ENCODE peak calls at places on chromosomes 16 and 17, in five cellular contexts. One of them, this sample, is unnamed.

GRCh38 chr17:4008082-4008435 is 43.8 kb upstream of the ATP2A3 start:
- DNase-seq in AG04449: no peak
- DNase-seq in adrenal gland: no peak
- DNase-seq in uterus: no peak
- DNase-seq in sigmoid colon: peak
- DNase-seq in this sample: no peak

GRCh38 chr16:88634141-88634993 is 4.0 kb upstream of the IL17C start:
- DNase-seq in AG04449: no peak
- DNase-seq in adrenal gland: peak
- DNase-seq in uterus: no peak
- DNase-seq in sigmoid colon: no peak
- DNase-seq in this sample: no peak

GRCh38 chr16:83901101-83901500 is 2.2 kb downstream of the MLYCD start:
- DNase-seq in AG04449: peak
- DNase-seq in adrenal gland: no peak
- DNase-seq in uterus: no peak
- DNase-seq in sigmoid colon: no peak
- DNase-seq in this sample: no peak

GRCh38 chr16:78505544-78506371 is 406.3 kb downstream of the WWOX start:
- DNase-seq in AG04449: no peak
- DNase-seq in adrenal gland: peak
- DNase-seq in uterus: peak
- DNase-seq in sigmoid colon: peak
- DNase-seq in this sample: no peak

GRCh38 chr17:82985973-82986372 is 93.4 kb upstream of the METRNL start:
- DNase-seq in AG04449: no peak
- DNase-seq in adrenal gland: peak
- DNase-seq in uterus: no peak
- DNase-seq in sigmoid colon: no peak
- DNase-seq in this sample: no peak

GRCh38 chr17:6471531-6472465 is 27.5 kb downstream of the PIMREG start:
- DNase-seq in AG04449: no peak
- DNase-seq in adrenal gland: peak
- DNase-seq in uterus: no peak
- DNase-seq in sigmoid colon: no peak
- DNase-seq in this sample: no peak

GRCh38 chr16:57639172-57639571 is 10.7 kb downstream of the ADGRG1 start:
- DNase-seq in AG04449: no peak
- DNase-seq in adrenal gland: no peak
- DNase-seq in uterus: no peak
- DNase-seq in sigmoid colon: no peak
- DNase-seq in this sample: no peak

GRCh38 chr17:51769231-51769630 is 389.3 kb downstream of the CA10 start:
- DNase-seq in AG04449: no peak
- DNase-seq in adrenal gland: no peak
- DNase-seq in uterus: no peak
- DNase-seq in sigmoid colon: no peak
- DNase-seq in this sample: no peak

GRCh38 chr17:72590382-72590781 is 469.6 kb downstream of the SOX9 start:
- DNase-seq in AG04449: no peak
- DNase-seq in adrenal gland: no peak
- DNase-seq in uterus: no peak
- DNase-seq in sigmoid colon: no peak
- DNase-seq in this sample: no peak

GRCh38 chr17:64146418-64147109 is 16.6 kb upstream of the ERN1 start:
- DNase-seq in AG04449: no peak
- DNase-seq in adrenal gland: peak
- DNase-seq in uterus: peak
- DNase-seq in sigmoid colon: peak
- DNase-seq in this sample: peak

DNA sequence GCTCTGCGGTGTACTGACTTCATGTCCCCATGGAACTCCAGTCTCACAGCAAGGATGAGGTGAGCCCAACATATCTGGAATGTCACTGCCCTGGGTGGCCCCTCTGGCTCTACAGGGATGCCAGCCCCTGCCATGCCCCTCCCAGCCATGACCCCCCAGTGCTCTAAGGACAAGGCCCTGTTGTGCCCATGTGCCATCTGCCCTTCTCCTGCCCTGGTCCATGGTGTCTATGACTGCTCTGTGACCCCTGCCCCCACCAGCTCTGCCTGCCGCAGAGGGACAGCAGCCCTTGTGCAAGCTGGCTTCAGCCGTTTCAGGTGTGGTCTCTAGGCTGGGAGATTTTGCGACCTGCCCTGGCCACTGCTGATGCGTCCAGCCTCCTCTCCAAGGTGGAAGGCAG is 40.3 kb downstream of the TK2 start:
- DNase-seq in AG04449: no peak
- DNase-seq in adrenal gland: no peak
- DNase-seq in uterus: peak
- DNase-seq in sigmoid colon: peak
- DNase-seq in this sample: no peak
- H3K4me3 ChIP-seq in AG04449: no peak
- H3K4me3 ChIP-seq in adrenal gland: no peak
- H3K4me3 ChIP-seq in uterus: no peak
- H3K4me3 ChIP-seq in sigmoid colon: no peak
- H3K4me3 ChIP-seq in this sample: no peak

GRCh38 chr17:20920813-20921199 is 122.0 kb downstream of the USP22 start:
- DNase-seq in AG04449: no peak
- DNase-seq in adrenal gland: no peak
- DNase-seq in uterus: no peak
- DNase-seq in sigmoid colon: no peak
- DNase-seq in this sample: no peak
- H3K4me3 ChIP-seq in AG04449: peak
- H3K4me3 ChIP-seq in adrenal gland: no peak
- H3K4me3 ChIP-seq in uterus: peak
- H3K4me3 ChIP-seq in sigmoid colon: no peak
- H3K4me3 ChIP-seq in this sample: no peak

DNA sequence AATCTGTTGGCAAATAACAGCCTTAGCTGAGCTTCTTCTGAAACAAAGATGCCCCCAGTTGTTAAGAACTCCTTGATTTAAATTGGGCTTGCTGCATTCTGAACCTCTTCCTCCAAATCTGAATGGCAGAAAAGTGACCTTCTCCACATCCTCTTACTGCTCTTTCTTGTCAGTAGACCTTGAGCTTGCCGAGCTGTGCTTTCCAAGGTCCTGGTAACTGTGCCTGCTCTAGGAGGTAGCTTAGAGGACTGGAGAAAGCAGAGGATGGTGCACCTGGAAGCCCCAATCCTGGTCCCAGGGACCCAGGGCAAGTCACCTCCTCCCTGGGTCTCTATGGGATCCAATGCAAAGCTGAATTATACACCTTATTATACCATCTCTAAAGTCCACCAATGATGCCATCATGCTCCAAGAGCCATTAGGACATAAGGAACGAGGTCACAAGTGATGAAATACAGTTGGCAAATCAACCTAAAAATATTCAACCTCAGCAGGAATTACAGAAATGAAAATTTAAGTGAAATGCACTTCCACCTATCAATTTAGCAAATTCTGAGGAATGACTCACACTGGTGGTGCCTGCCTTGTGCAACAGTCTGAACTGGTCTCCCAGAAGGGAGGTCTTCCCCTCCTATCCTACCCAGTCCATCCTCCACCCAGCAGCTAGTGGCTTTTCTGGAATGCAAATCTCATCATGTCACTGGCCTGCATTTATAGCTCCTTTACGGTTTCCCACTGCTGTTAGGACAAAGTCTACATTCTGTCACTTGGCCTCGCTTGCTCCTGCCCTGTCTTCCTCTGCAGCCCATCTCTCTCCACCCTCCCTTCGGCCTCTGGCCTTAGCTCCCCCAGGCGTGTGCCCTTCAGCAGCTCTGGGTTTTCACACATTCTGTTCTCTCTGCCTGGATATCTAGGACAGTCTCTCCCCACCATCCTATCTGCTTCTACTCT is 36.6 kb downstream of the TOM1L2 start:
- DNase-seq in AG04449: peak
- DNase-seq in adrenal gland: peak
- DNase-seq in uterus: no peak
- DNase-seq in sigmoid colon: peak
- DNase-seq in this sample: peak
- H3K4me3 ChIP-seq in AG04449: no peak
- H3K4me3 ChIP-seq in adrenal gland: no peak
- H3K4me3 ChIP-seq in uterus: no peak
- H3K4me3 ChIP-seq in sigmoid colon: no peak
- H3K4me3 ChIP-seq in this sample: no peak

GRCh38 chr17:68602267-68602644 is 1.1 kb upstream of the FAM20A start:
- DNase-seq in AG04449: no peak
- DNase-seq in adrenal gland: no peak
- DNase-seq in uterus: no peak
- DNase-seq in sigmoid colon: no peak
- DNase-seq in this sample: no peak

GRCh38 chr17:68599873-68600122 is 1.4 kb downstream of the FAM20A start:
- DNase-seq in AG04449: no peak
- DNase-seq in adrenal gland: no peak
- DNase-seq in uterus: peak
- DNase-seq in sigmoid colon: no peak
- DNase-seq in this sample: no peak

GRCh38 chr17:68600123-68600880 is 865 bp downstream of the FAM20A start:
- DNase-seq in AG04449: no peak
- DNase-seq in adrenal gland: no peak
- DNase-seq in uterus: peak
- DNase-seq in sigmoid colon: no peak
- DNase-seq in this sample: no peak

GRCh38 chr17:68601565-68602266 is 549 bp upstream of the FAM20A start:
- DNase-seq in AG04449: no peak
- DNase-seq in adrenal gland: peak
- DNase-seq in uterus: no peak
- DNase-seq in sigmoid colon: no peak
- DNase-seq in this sample: no peak

DNA sequence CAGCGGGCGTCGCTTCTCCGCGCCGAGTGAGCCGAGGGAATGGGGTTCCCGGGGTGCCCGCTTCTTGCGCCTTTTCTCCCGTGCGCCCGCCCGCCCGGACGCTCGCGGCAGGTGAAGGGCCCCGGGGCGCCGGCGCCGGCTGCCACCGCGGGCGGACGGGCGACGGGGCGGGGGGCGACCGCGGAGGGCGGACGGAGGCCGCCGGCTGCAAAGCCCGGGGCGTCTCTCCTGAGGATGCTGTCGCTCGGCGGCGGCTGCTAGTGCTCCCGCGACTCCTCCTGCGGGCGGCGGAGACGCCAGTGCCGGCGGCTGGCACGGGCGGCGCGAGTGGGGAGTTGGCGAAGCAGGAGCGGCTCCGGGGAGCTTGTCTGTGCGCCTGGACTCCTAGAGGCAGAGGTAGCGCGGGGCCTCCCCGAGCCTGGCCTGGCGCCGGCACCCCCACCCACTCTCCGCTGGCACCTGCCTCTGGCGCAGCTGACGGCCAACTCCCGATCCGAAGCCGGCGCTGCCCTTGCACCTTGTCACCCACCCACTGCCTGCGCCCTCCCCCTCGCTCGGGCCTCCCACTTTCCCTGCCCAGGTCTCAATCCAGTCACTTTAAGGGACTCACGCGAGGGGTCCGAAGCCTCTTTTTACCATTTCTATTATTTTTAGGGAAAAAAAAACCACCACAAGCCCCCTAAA is at the start of gene FAM20A:
- DNase-seq in AG04449: no peak
- DNase-seq in adrenal gland: peak
- DNase-seq in uterus: peak
- DNase-seq in sigmoid colon: no peak
- DNase-seq in this sample: no peak
- H3K4me3 ChIP-seq in AG04449: no peak
- H3K4me3 ChIP-seq in adrenal gland: no peak
- H3K4me3 ChIP-seq in uterus: peak
- H3K4me3 ChIP-seq in sigmoid colon: peak
- H3K4me3 ChIP-seq in this sample: peak

DNA sequence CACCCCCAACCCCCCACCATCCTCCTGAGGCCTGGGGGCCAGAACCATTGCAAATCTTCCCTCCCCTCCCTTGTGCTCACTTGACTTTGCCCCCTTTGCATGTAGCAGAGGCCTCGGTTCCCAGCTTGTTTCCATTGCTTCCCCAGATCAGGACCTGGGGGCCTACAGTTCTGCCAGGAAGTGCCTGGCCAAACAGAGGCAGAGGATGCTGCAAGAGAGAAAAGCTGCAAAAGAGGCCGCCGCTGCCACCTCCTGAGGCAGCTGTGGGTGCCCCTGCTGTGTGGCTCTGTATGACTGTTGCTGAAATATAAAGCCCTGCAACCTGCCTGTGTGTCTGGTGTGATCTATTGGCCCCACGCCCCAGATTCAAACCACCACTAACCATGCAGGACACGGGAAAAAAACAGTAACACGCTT is 2.3 kb downstream of the NDUFB10 start:
- DNase-seq in AG04449: no peak
- DNase-seq in adrenal gland: no peak
- DNase-seq in uterus: no peak
- DNase-seq in sigmoid colon: no peak
- DNase-seq in this sample: no peak
- H3K4me3 ChIP-seq in AG04449: no peak
- H3K4me3 ChIP-seq in adrenal gland: no peak
- H3K4me3 ChIP-seq in uterus: no peak
- H3K4me3 ChIP-seq in sigmoid colon: no peak
- H3K4me3 ChIP-seq in this sample: no peak

GRCh38 chr17:68460715-68461114 is 3.4 kb upstream of the WIPI1 start:
- DNase-seq in AG04449: no peak
- DNase-seq in adrenal gland: no peak
- DNase-seq in uterus: no peak
- DNase-seq in sigmoid colon: no peak
- DNase-seq in this sample: no peak
- H3K4me3 ChIP-seq in AG04449: no peak
- H3K4me3 ChIP-seq in adrenal gland: no peak
- H3K4me3 ChIP-seq in uterus: no peak
- H3K4me3 ChIP-seq in sigmoid colon: no peak
- H3K4me3 ChIP-seq in this sample: no peak

GRCh38 chr17:76265624-76266243 is 586 bp downstream of the UBALD2 start:
- DNase-seq in AG04449: no peak
- DNase-seq in adrenal gland: peak
- DNase-seq in uterus: no peak
- DNase-seq in sigmoid colon: peak
- DNase-seq in this sample: no peak
- H3K4me3 ChIP-seq in AG04449: peak
- H3K4me3 ChIP-seq in adrenal gland: peak
- H3K4me3 ChIP-seq in uterus: peak
- H3K4me3 ChIP-seq in sigmoid colon: peak
- H3K4me3 ChIP-seq in this sample: peak

This sample was measured in skeletal muscle cell.